ENCODE peak calls at places on chromosomes 3 and 15, in five cellular contexts. C, N, K, A and B are unnamed samples. For H3K9me3, the result is how much of the 10 kb centered on the place peaks cover.

GRCh38 chr3:152480282-152480953 is 211.7 kb downstream of the MBNL1 start:
- DNase-seq in C (no peak), N (no peak), K (no peak), A (no peak), B (no peak)

GRCh38 chr3:183427206-183428139 is 946 bp downstream of the MCF2L2 start:
- DNase-seq in C (no peak), N (no peak), K (no peak), A (no peak), B (no peak)

GRCh38 chr3:126982522-126983175 is at the start of gene PLXNA1:
- DNase-seq in C (peak), N (peak), K (peak), A (peak), B (peak)

GRCh38 chr3:53822331-53822741 is 23.9 kb downstream of the CHDH start:
- DNase-seq in C (no peak), N (no peak), K (peak), A (no peak), B (no peak)

GRCh38 chr15:98169551-98169950 is 209.0 kb downstream of the ARRDC4 start:
- DNase-seq in C (no peak), N (no peak), K (no peak), A (peak), B (no peak)

GRCh38 chr3:195270350-195271115 is 426 bp downstream of the XXYLT1 start:
- DNase-seq in C (peak), N (peak), K (peak), A (no peak), B (no peak)

GRCh38 chr3:32531010-32531647 is 28.5 kb upstream of the CMTM6 start:
- DNase-seq in C (no peak), N (no peak), K (no peak), A (no peak), B (no peak)

GRCh38 chr15:69661871-69662667 is 209.5 kb downstream of the RPLP1 start:
- DNase-seq in C (no peak), N (no peak), K (no peak), A (no peak), B (no peak)

GRCh38 chr3:146466596-146466995 is 2.8 kb downstream of the PLSCR2 start:
- DNase-seq in C (no peak), N (no peak), K (no peak), A (no peak), B (no peak)

GRCh38 chr3:51522273-51522981 is 16.1 kb upstream of the RAD54L2 start:
- DNase-seq in C (no peak), N (peak), K (no peak), A (no peak), B (no peak)

GRCh38 chr15:45183001-45183400 is 4.8 kb downstream of the SHF start:
- DNase-seq in C (no peak), N (no peak), K (no peak), A (no peak), B (no peak)

GRCh38 chr3:159711560-159712333 is 276.9 kb upstream of the IL12A start:
- DNase-seq in C (no peak), N (peak), K (no peak), A (no peak), B (no peak)

GRCh38 chr3:71444028-71444860 is 139.3 kb downstream of the FOXP1 start:
- DNase-seq in C (no peak), N (peak), K (no peak), A (peak), B (peak)

GRCh38 chr3:186653984-186654383 is 11.8 kb upstream of the HRG start:
- DNase-seq in C (no peak), N (peak), K (no peak), A (no peak), B (no peak)

GRCh38 chr3:69510481-69511031 is 124.7 kb upstream of the FRMD4B start:
- DNase-seq in C (no peak), N (peak), K (no peak), A (no peak), B (no peak)

GRCh38 chr3:13525827-13526625 is 22.9 kb upstream of the FBLN2 start:
- DNase-seq in C (no peak), N (no peak), K (no peak), A (no peak), B (no peak)

GRCh38 chr3:190279690-190280089 is 42.6 kb downstream of the CLDN1 start:
- DNase-seq in C (no peak), N (no peak), K (no peak), A (no peak), B (no peak)

GRCh38 chr15:77083381-77084160 is 12.7 kb upstream of the TSPAN3 start:
- DNase-seq in C (peak), N (peak), K (peak), A (peak), B (peak)

GRCh38 chr15:33675246-33675645 is 293.1 kb upstream of the CHRM5 start:
- DNase-seq in C (no peak), N (peak), K (no peak), A (no peak), B (no peak)

GRCh38 chr15:70604671-70605070 is 158.7 kb downstream of the UACA start:
- DNase-seq in C (no peak), N (peak), K (no peak), A (no peak), B (no peak)

GRCh38 chr3:4672727-4673126 is 179.6 kb downstream of the ITPR1 start:
- DNase-seq in C (no peak), N (no peak), K (no peak), A (no peak), B (no peak)

GRCh38 chr3:81218023-81218422 is 543.4 kb downstream of the GBE1 start:
- DNase-seq in C (no peak), N (peak), K (no peak), A (no peak), B (no peak)

GRCh38 chr3:9583792-9584191 is 30.2 kb upstream of the LHFPL4 start:
- DNase-seq in C (no peak), N (no peak), K (no peak), A (no peak), B (no peak)

GRCh38 chr3:108602249-108602934 is 12.9 kb downstream of the DZIP3 start:
- DNase-seq in C (no peak), N (no peak), K (no peak), A (peak), B (peak)

GRCh38 chr3:127779747-127780146 is 42.6 kb downstream of the MGLL start:
- DNase-seq in C (no peak), N (no peak), K (no peak), A (no peak), B (no peak)

GRCh38 chr3:184808021-184808420 is 3.9 kb upstream of the VPS8 start:
- DNase-seq in C (no peak), N (peak), K (no peak), A (no peak), B (no peak)

GRCh38 chr3:127817331-127817821 is 4.9 kb downstream of the MGLL start:
- DNase-seq in C (no peak), N (peak), K (no peak), A (no peak), B (no peak)

GRCh38 chr3:75737831-75738493 is 47.4 kb downstream of the ZNF717 start:
- DNase-seq in C (no peak), N (peak), K (no peak), A (no peak), B (peak)
- H3K9me3 ChIP-seq in C (half or more), N (under half), K (half or more), A (half or more), B (under half)

GRCh38 chr15:62272290-62272689 is 107.2 kb upstream of the C2CD4B start:
- DNase-seq in C (no peak), N (no peak), K (no peak), A (no peak), B (no peak)

GRCh38 chr15:62275818-62276217 is 110.7 kb upstream of the C2CD4B start:
- DNase-seq in C (no peak), N (no peak), K (no peak), A (no peak), B (no peak)

GRCh38 chr15:62269504-62269903 is 104.4 kb upstream of the C2CD4B start:
- DNase-seq in C (no peak), N (peak), K (no peak), A (no peak), B (no peak)

DNA sequence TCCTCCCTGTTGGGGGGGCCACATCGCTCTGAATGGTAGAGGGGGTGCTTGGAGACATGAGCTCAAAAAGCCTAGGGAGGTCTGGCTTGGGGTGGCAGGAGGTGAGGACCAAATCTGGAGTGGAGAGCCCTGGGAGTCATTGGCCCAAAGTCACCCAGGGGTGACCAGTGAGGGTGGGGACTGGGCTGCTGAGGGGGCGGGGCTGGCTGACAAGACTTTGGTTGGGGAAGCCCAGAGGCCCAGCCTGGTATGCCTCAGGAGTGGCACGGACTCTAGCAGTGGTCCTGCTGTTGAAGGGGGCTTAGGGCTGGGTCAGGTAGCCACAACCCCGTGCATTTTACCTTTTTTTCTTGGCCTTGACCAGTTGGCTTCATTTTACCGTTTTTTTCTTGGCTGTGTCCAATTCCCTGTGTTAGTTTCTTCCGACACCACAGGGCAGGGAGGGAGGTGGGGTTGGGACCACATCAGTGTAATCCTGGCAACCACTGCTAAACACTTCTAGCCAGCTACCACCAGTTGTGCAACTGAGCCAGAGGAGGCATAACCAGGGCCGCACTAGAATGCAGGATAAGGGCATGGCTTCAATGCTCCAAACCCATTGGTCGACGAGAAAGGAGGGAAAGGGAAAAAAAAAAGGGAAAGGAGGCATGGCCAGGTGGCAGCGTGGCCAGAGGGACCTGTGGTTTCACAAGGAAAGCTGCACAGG is 105.3 kb upstream of the C2CD4B start:
- DNase-seq in C (no peak), N (no peak), K (no peak), A (no peak), B (no peak)
- H3K9me3 ChIP-seq in C (half or more), N (under half), K (under half), A (under half), B (under half)

GRCh38 chr3:171854649-171855305 is 11.6 kb downstream of the TMEM212 start:
- DNase-seq in C (no peak), N (no peak), K (no peak), A (no peak), B (no peak)
- H3K9me3 ChIP-seq in C (under half), N (under half), K (under half), A (under half), B (under half)

GRCh38 chr15:87207945-87208580 is 1048.5 kb downstream of the NTRK3 start:
- DNase-seq in C (no peak), N (no peak), K (no peak), A (no peak), B (no peak)

GRCh38 chr15:87209891-87210649 is 1046.5 kb downstream of the NTRK3 start:
- DNase-seq in C (no peak), N (no peak), K (no peak), A (no peak), B (no peak)

GRCh38 chr15:87213646-87214045 is 1042.9 kb downstream of the NTRK3 start:
- DNase-seq in C (no peak), N (peak), K (no peak), A (no peak), B (no peak)

GRCh38 chr15:87212041-87212440 is 1044.5 kb downstream of the NTRK3 start:
- DNase-seq in C (no peak), N (no peak), K (no peak), A (no peak), B (no peak)

DNA sequence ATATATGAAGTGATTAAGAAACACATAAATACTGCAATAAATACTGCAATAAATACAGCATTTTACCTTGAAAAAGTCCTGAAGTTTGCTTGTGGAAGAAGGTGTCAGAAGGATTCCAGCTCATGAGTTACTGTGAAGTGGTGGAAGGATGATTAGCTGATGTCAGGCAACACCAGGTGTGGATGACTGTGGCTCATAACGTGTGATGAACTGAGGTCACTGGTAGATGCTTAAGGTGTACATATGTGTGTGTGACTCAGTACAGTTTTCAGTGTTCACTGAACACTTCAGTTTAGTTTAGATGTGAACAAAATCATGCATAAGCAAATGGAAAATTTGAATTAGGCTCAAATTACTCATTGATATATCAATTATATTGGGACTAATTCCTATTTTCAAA is 1045.0 kb downstream of the NTRK3 start:
- DNase-seq in C (no peak), N (no peak), K (no peak), A (no peak), B (no peak)
- H3K9me3 ChIP-seq in C (under half), N (under half), K (under half), A (under half), B (under half)